ENCODE peak calls at places on chromosomes 12 and 14, in four cellular contexts. One of them, this sample, is unnamed.

GRCh38 chr12:49439042-49439441 is 71.8 kb downstream of the SPATS2 start:
- DNase-seq in H1: no peak
- DNase-seq in H9: no peak
- DNase-seq in mesendoderm: no peak
- DNase-seq in this sample: no peak

GRCh38 chr12:125561-125960 is 59.0 kb downstream of the IQSEC3 start:
- DNase-seq in H1: no peak
- DNase-seq in H9: no peak
- DNase-seq in mesendoderm: no peak
- DNase-seq in this sample: no peak

GRCh38 chr14:95527392-95528002 is 7.4 kb upstream of the GLRX5 start:
- DNase-seq in H1: no peak
- DNase-seq in H9: no peak
- DNase-seq in mesendoderm: no peak
- DNase-seq in this sample: peak

GRCh38 chr12:50201987-50202521 is 34.9 kb upstream of the CERS5 start:
- DNase-seq in H1: no peak
- DNase-seq in H9: peak
- DNase-seq in mesendoderm: peak
- DNase-seq in this sample: peak

GRCh38 chr12:44852483-44852882 is 23.6 kb downstream of the NELL2 start:
- DNase-seq in H1: no peak
- DNase-seq in H9: no peak
- DNase-seq in mesendoderm: no peak
- DNase-seq in this sample: no peak

GRCh38 chr12:53344824-53345485 is 8.8 kb upstream of the SP7 start:
- DNase-seq in H1: peak
- DNase-seq in H9: peak
- DNase-seq in mesendoderm: peak
- DNase-seq in this sample: peak

GRCh38 chr12:22625671-22626251 is 790 bp downstream of the ETNK1 start:
- DNase-seq in H1: peak
- DNase-seq in H9: peak
- DNase-seq in mesendoderm: peak
- DNase-seq in this sample: peak

GRCh38 chr14:58107947-58108552 is 44.0 kb downstream of the ARMH4 start:
- DNase-seq in H1: no peak
- DNase-seq in H9: no peak
- DNase-seq in mesendoderm: peak
- DNase-seq in this sample: peak

GRCh38 chr14:24069411-24069735 is 2.0 kb upstream of the CPNE6 start:
- DNase-seq in H1: no peak
- DNase-seq in H9: no peak
- DNase-seq in mesendoderm: no peak
- DNase-seq in this sample: no peak

GRCh38 chr14:105733081-105734065 is 207.0 kb downstream of the TMEM121 start:
- DNase-seq in H1: no peak
- DNase-seq in H9: no peak
- DNase-seq in mesendoderm: no peak
- DNase-seq in this sample: no peak

GRCh38 chr14:85528080-85528881 is 1.7 kb upstream of the FLRT2 start:
- DNase-seq in H1: no peak
- DNase-seq in H9: peak
- DNase-seq in mesendoderm: peak
- DNase-seq in this sample: peak

GRCh38 chr14:90518941-90519256 is 122.1 kb downstream of the CALM1 start:
- DNase-seq in H1: peak
- DNase-seq in H9: peak
- DNase-seq in mesendoderm: peak
- DNase-seq in this sample: peak

GRCh38 chr12:99605-100004 is 33.0 kb downstream of the IQSEC3 start:
- DNase-seq in H1: no peak
- DNase-seq in H9: peak
- DNase-seq in mesendoderm: peak
- DNase-seq in this sample: peak

GRCh38 chr12:18275974-18276373 is 14.7 kb downstream of the PIK3C2G start:
- DNase-seq in H1: no peak
- DNase-seq in H9: no peak
- DNase-seq in mesendoderm: peak
- DNase-seq in this sample: peak

GRCh38 chr14:52313903-52314481 is at the start of gene PTGER2:
- DNase-seq in H1: no peak
- DNase-seq in H9: peak
- DNase-seq in mesendoderm: peak
- DNase-seq in this sample: peak

GRCh38 chr14:104161601-104162367 is 23.4 kb downstream of the KIF26A start:
- DNase-seq in H1: no peak
- DNase-seq in H9: no peak
- DNase-seq in mesendoderm: no peak
- DNase-seq in this sample: no peak

GRCh38 chr12:122867701-122868461 is 28.0 kb downstream of the VPS37B start:
- DNase-seq in H1: peak
- DNase-seq in H9: peak
- DNase-seq in mesendoderm: peak
- DNase-seq in this sample: no peak

GRCh38 chr14:37262649-37263048 is 64.9 kb downstream of the MIPOL1 start:
- DNase-seq in H1: no peak
- DNase-seq in H9: no peak
- DNase-seq in mesendoderm: peak
- DNase-seq in this sample: no peak

GRCh38 chr12:8609061-8609570 is 3.5 kb downstream of the AICDA start:
- DNase-seq in H1: no peak
- DNase-seq in H9: peak
- DNase-seq in mesendoderm: peak
- DNase-seq in this sample: peak

GRCh38 chr12:53538209-53538689 is 31.0 kb upstream of the NPFF start:
- DNase-seq in H1: no peak
- DNase-seq in H9: no peak
- DNase-seq in mesendoderm: peak
- DNase-seq in this sample: peak

GRCh38 chr14:61280526-61281185 is 482 bp downstream of the TMEM30B start:
- DNase-seq in H1: peak
- DNase-seq in H9: peak
- DNase-seq in mesendoderm: peak
- DNase-seq in this sample: peak
- H3K18ac ChIP-seq in H1: peak
- H3K18ac ChIP-seq in H9: no peak
- H3K18ac ChIP-seq in mesendoderm: peak
- H3K18ac ChIP-seq in this sample: no peak

DNA sequence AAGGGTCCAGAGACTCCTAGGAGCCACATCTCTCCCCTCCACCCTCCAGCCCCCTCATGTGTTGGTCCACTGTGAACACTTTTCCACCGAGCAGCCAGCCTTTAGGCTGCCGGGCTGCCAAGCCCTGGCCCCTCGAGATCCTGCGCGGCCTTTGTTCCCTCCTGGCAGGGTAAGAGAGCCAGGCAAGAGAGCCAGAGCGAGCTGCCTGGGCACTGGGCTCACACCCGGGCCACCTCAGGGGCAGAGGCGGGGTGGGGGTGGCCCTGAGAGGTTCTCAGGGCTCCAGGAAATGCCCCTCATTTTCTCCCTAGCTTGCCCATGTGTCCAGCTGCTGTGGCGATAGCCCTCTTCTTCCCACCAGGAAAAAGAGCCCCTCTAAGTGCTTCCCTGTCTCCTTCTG is 44.8 kb downstream of the LTBP2 start:
- DNase-seq in H1: no peak
- DNase-seq in H9: no peak
- DNase-seq in mesendoderm: no peak
- DNase-seq in this sample: no peak
- H3K27ac ChIP-seq in H1: no peak
- H3K27ac ChIP-seq in H9: no peak
- H3K27ac ChIP-seq in mesendoderm: no peak
- H3K27ac ChIP-seq in this sample: peak

DNA sequence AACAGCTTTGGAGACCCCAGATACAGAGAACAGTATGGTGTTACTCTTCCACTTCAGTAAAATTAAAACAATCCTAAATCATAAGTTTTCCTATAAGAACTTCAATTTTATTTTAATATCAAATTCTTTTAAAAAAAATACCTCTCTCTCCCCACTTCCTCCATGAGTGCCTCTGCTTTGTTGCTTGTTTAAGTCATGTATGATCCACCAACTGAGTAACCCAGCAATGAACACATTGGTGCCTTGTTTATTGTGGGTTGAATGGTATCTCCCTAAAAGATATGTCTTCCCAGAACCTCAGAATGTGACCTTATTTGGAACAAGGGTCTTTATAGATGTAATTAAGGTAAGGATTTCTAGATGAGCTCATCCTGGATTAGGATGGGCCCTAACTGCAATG is 143.5 kb upstream of the EGLN3 start:
- DNase-seq in H1: no peak
- DNase-seq in H9: no peak
- DNase-seq in mesendoderm: no peak
- DNase-seq in this sample: no peak
- H3K56ac ChIP-seq in H1: no peak
- H3K56ac ChIP-seq in H9: no peak
- H3K56ac ChIP-seq in mesendoderm: no peak
- H3K56ac ChIP-seq in this sample: no peak

DNA sequence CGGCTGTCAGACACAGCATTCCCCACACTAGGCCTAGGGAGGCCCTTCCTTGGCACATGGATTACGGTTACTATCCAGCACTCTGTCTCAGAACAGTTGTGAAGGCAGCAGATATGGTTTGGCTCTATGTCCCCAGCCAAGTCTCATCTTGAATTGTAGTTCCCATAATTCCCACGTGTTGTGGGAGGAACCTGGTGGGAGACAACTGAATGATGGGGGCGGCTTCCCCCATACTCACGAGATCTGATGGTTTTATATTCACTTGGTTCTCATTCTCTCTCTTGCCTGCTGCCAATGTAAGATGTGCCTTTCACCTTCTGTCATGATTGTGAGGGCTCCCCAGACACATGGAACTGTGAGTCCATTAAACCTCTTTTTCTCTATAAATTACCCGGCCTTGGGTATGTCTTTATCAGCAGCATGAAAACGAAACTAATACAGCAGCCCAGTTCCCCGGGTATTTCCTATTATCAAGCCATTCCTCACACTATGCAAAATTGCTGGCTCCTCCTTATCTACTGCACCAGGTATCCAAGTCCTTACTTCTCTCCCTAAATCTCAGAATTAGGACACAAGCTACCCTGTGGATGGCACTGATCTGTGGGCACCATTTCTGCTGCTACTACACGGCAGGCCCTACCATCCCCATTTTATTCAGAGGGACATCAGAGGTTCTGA is 33.3 kb downstream of the NT5DC3 start:
- DNase-seq in H1: no peak
- DNase-seq in H9: no peak
- DNase-seq in mesendoderm: no peak
- DNase-seq in this sample: no peak
- H3K18ac ChIP-seq in H1: no peak
- H3K18ac ChIP-seq in H9: no peak
- H3K18ac ChIP-seq in mesendoderm: no peak
- H3K18ac ChIP-seq in this sample: no peak

DNA sequence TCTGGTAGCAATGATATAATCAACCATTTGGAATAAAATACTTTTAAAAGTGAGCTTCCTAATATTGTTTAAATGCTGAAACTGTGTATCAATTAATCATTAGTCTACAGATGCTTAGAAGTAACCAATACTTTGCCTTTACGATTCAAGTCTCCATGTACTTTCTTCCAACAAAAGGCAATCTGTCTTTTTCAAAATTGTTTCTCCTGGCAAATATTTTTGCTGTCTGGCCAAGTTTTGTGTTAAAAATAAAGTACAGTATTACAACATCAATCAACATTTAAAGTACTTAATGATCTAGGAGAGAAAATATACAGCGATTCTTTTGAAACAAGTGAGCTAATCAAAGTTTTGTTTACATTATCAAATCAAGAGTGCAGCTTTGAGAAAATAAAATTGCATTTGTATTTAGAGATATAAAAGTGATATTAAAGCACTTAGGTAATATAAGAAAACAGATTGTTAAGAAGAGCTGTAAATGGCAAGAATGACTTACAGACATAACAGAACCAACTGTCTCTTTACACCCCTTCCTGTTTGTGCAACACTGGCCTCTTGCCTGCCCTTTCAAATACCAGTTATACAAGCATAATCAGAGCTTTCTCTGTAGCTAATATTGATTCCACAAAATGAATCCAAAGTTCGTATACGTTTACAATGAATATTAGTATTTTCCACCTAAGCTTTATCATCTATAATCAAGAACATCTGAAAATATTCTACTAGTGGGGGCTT is 38.2 kb upstream of the FBLN5 start:
- DNase-seq in H1: no peak
- DNase-seq in H9: no peak
- DNase-seq in mesendoderm: no peak
- DNase-seq in this sample: peak
- H3K27ac ChIP-seq in H1: no peak
- H3K27ac ChIP-seq in H9: no peak
- H3K27ac ChIP-seq in mesendoderm: no peak
- H3K27ac ChIP-seq in this sample: no peak

GRCh38 chr12:104801005-104801404 is 157.1 kb downstream of the SLC41A2 start:
- DNase-seq in H1: no peak
- DNase-seq in H9: no peak
- DNase-seq in mesendoderm: no peak
- DNase-seq in this sample: no peak
- H3K56ac ChIP-seq in H1: no peak
- H3K56ac ChIP-seq in H9: no peak
- H3K56ac ChIP-seq in mesendoderm: no peak
- H3K56ac ChIP-seq in this sample: no peak

GRCh38 chr12:2118481-2119255 is 65.9 kb downstream of the CACNA1C start:
- DNase-seq in H1: no peak
- DNase-seq in H9: no peak
- DNase-seq in mesendoderm: no peak
- DNase-seq in this sample: no peak
- H3K18ac ChIP-seq in H1: no peak
- H3K18ac ChIP-seq in H9: no peak
- H3K18ac ChIP-seq in mesendoderm: no peak
- H3K18ac ChIP-seq in this sample: no peak